ENCODE peak calls at places on chromosomes 7 and 10, in six cellular contexts. Z is activated T-helper 1 cell treated with anti-CD3 and anti-CD28 coated beads, Interleukin-12 subunit alpha, Interleukin-12 subunit beta, Interleukin-2, Interleukin-4 antibody, amounts not matched to agents 30 ng/mL and 10 ng/mL and 1 ng/mL, durations not matched to agents 14 hours and 24 hours and 36 hours; S is MV-4-11; B is HFFc6; G is CD8-positive, alpha-beta memory T cell; A is stimulated activated CD4-positive, alpha-beta T cell treated with anti-CD3 and anti-CD28 coated beads, TNF-alpha, amount 100 ng/mL, for 4 hours. N is an unnamed sample.

GRCh38 chr10:124997791-124998623 is 56.1 kb downstream of the ZRANB1 start:
- DNase-seq in A (no peak), S (no peak), G (no peak), Z (no peak), B (no peak), N (peak)

GRCh38 chr7:972110-972509 is 3.2 kb downstream of the COX19 start:
- DNase-seq in G (no peak), Z (no peak), B (no peak), A (no peak), S (no peak), N (no peak)

GRCh38 chr7:26495569-26495968 is 203.9 kb downstream of the SNX10 start:
- DNase-seq in A (no peak), Z (no peak), B (no peak), S (no peak), G (no peak), N (no peak)

GRCh38 chr7:964401-965231 is 10.1 kb upstream of the ADAP1 start:
- DNase-seq in B (peak), Z (no peak), G (no peak), S (peak), A (no peak), N (peak)

GRCh38 chr10:5752301-5752871 is 60.8 kb downstream of the GDI2 start:
- DNase-seq in Z (no peak), B (no peak), S (no peak), A (no peak), G (no peak), N (no peak)

GRCh38 chr7:144842377-144842851 is 6.6 kb upstream of the TPK1 start:
- DNase-seq in B (no peak), A (no peak), Z (no peak), S (peak), G (no peak), N (peak)

GRCh38 chr10:86963341-86963919 is 4.9 kb upstream of the ADIRF start:
- DNase-seq in G (no peak), Z (no peak), S (no peak), A (no peak), B (no peak), N (peak)

GRCh38 chr7:19404912-19405329 is 259.7 kb upstream of the FERD3L start:
- DNase-seq in S (peak), G (no peak), B (peak), Z (no peak), A (no peak), N (no peak)

GRCh38 chr10:26728957-26729356 is 31.5 kb downstream of the PDSS1 start:
- DNase-seq in Z (no peak), G (no peak), S (no peak), A (no peak), B (no peak), N (no peak)

GRCh38 chr7:31307941-31308340 is 32.6 kb downstream of the NEUROD6 start:
- DNase-seq in B (no peak), S (no peak), A (no peak), Z (no peak), G (no peak), N (no peak)

GRCh38 chr7:118041336-118041878 is 142.6 kb upstream of the LSM8 start:
- DNase-seq in G (no peak), B (no peak), A (no peak), Z (no peak), S (no peak), N (no peak)

GRCh38 chr7:128878226-128879105 is 15.8 kb downstream of the ATP6V1F start:
- DNase-seq in Z (no peak), S (no peak), G (no peak), B (no peak), A (no peak), N (no peak)

GRCh38 chr7:134121632-134122139 is 5.5 kb upstream of the LRGUK start:
- DNase-seq in Z (no peak), A (no peak), S (peak), B (no peak), G (no peak), N (no peak)

GRCh38 chr7:105454921-105455320 is 66.2 kb upstream of the SRPK2 start:
- DNase-seq in B (no peak), Z (no peak), S (no peak), G (no peak), A (no peak), N (no peak)

GRCh38 chr10:111830360-111830759 is 353.2 kb downstream of the GPAM start:
- DNase-seq in A (no peak), B (no peak), G (no peak), Z (no peak), S (no peak), N (no peak)

GRCh38 chr7:3434611-3435010 is 133.6 kb downstream of the SDK1 start:
- DNase-seq in S (no peak), Z (no peak), B (no peak), A (no peak), G (no peak), N (no peak)

GRCh38 chr10:78972160-78972946 is 96.4 kb upstream of the ZMIZ1 start:
- DNase-seq in G (no peak), Z (no peak), A (no peak), S (no peak), B (peak), N (peak)

GRCh38 chr7:22863156-22863899 is 40.7 kb upstream of the TOMM7 start:
- DNase-seq in Z (no peak), B (no peak), G (no peak), A (no peak), S (no peak), N (no peak)

GRCh38 chr10:75121322-75121721 is 9.9 kb downstream of the SAMD8 start:
- DNase-seq in Z (no peak), G (no peak), S (no peak), A (no peak), B (no peak), N (no peak)

GRCh38 chr7:105787071-105787470 is 89.3 kb downstream of the ATXN7L1 start:
- DNase-seq in Z (no peak), G (no peak), B (peak), A (no peak), S (no peak), N (no peak)

GRCh38 chr7:42617781-42618457 is 294.0 kb downstream of the C7orf25 start:
- DNase-seq in S (no peak), Z (no peak), G (no peak), A (no peak), B (no peak), N (no peak)

N was measured in ascending aorta.